ENCODE peak calls at places on chromosomes 3 and 15, in seven cellular contexts. B is upper lobe of right lung, H is tibial artery, C is adrenal gland, D is right atrium auricular region, A is ovary, R is tibial nerve. Z is an unnamed sample.

GRCh38 chr3:103813955-103814354 is 1379.1 kb downstream of the ZPLD1 start:
- DNase-seq in B (no peak), A (no peak), D (no peak), C (no peak), R (no peak), H (no peak), Z (no peak)

GRCh38 chr3:57164606-57165573 is at the start of gene IL17RD:
- DNase-seq in R (peak; percentile 70), H (peak; percentile 70), C (peak; percentile 75), A (peak; percentile 88), B (peak; percentile 89), D (no peak), Z (peak; percentile 89)

GRCh38 chr15:22866066-22866465 is 27.6 kb downstream of the NIPA2 start:
- DNase-seq in R (no peak), H (no peak), C (no peak), B (no peak), D (no peak), A (no peak), Z (no peak)

GRCh38 chr3:185756477-185756876 is 68.4 kb downstream of the IGF2BP2 start:
- DNase-seq in D (no peak), H (no peak), B (no peak), A (no peak), C (no peak), R (no peak), Z (no peak)

GRCh38 chr3:186024210-186024609 is 84.7 kb downstream of the ETV5 start:
- DNase-seq in H (peak; percentile 57), R (no peak), D (peak; percentile 63), C (peak; percentile 13), B (no peak), A (peak; percentile 20), Z (peak; percentile 63)

GRCh38 chr15:30001592-30001991 is 81.2 kb upstream of the GOLGA8J start:
- DNase-seq in B (no peak), D (no peak), H (no peak), R (peak; percentile 32), A (no peak), C (no peak), Z (no peak)

GRCh38 chr3:8301977-8302589 is 199.5 kb upstream of the LMCD1 start:
- DNase-seq in D (no peak), A (no peak), H (no peak), C (no peak), R (no peak), B (no peak), Z (no peak)

GRCh38 chr3:183253961-183254815 is 1.1 kb downstream of the B3GNT5 start:
- DNase-seq in C (peak; percentile 45), D (no peak), H (no peak), A (peak; percentile 70), B (peak; percentile 83), R (no peak), Z (peak; percentile 76)

GRCh38 chr3:149336925-149337324 is 3.5 kb upstream of the TM4SF18 start:
- DNase-seq in A (no peak), R (no peak), C (no peak), D (no peak), H (no peak), B (no peak), Z (no peak)

GRCh38 chr15:99414755-99415731 is 150.7 kb upstream of the MEF2A start:
- DNase-seq in H (no peak), D (peak; percentile 47), C (no peak), A (peak; percentile 12), R (no peak), B (peak; percentile 63), Z (no peak)

GRCh38 chr3:189789432-189789831 is 158.2 kb downstream of the TP63 start:
- DNase-seq in A (no peak), D (no peak), R (no peak), H (no peak), C (no peak), B (no peak), Z (no peak)

GRCh38 chr3:49702672-49703071 is 13.3 kb downstream of the RNF123 start:
- DNase-seq in D (no peak), C (no peak), H (no peak), R (no peak), A (no peak), B (no peak), Z (no peak)

GRCh38 chr3:184586871-184587270 is 25.3 kb downstream of the EPHB3 start:
- DNase-seq in B (no peak), C (no peak), R (no peak), D (no peak), A (no peak), H (no peak), Z (peak; percentile 40)

GRCh38 chr15:64845183-64845611 is 3.5 kb downstream of the PLEKHO2 start:
- DNase-seq in H (peak; percentile 67), R (no peak), B (no peak), C (no peak), D (no peak), A (peak; percentile 56), Z (no peak)

GRCh38 chr3:40877651-40878463 is 321.4 kb upstream of the CTNNB1 start:
- DNase-seq in A (peak; percentile 68), D (peak; percentile 82), H (peak; percentile 74), B (peak; percentile 72), R (peak; percentile 44), C (peak; percentile 85), Z (peak; percentile 65)

GRCh38 chr3:100606894-100607512 is 2.4 kb upstream of the ADGRG7 start:
- DNase-seq in B (no peak), A (no peak), H (no peak), C (no peak), D (no peak), R (no peak), Z (no peak)

GRCh38 chr15:97126556-97127233 is 796.2 kb downstream of the NR2F2 start:
- DNase-seq in B (no peak), R (no peak), H (no peak), D (no peak), C (no peak), A (no peak), Z (no peak)

GRCh38 chr3:52299815-52300611 is 12.4 kb downstream of the GLYCTK start:
- DNase-seq in C (peak; percentile 94), B (peak; percentile 79), R (no peak), A (peak; percentile 76), H (no peak), D (no peak), Z (no peak)

GRCh38 chr3:77816470-77816869 is 776.6 kb downstream of the ROBO2 start:
- DNase-seq in C (no peak), R (no peak), D (no peak), H (no peak), B (no peak), A (no peak), Z (no peak)

GRCh38 chr15:39828374-39828931 is 45.8 kb upstream of the FSIP1 start:
- DNase-seq in H (no peak), C (peak; percentile 14), R (peak; percentile 14), D (no peak), A (peak; percentile 25), B (no peak), Z (no peak)

GRCh38 chr3:108595304-108595703 is 5.8 kb downstream of the DZIP3 start:
- DNase-seq in A (no peak), C (no peak), R (no peak), B (no peak), D (no peak), H (no peak), Z (no peak)

GRCh38 chr3:108589998-108590323 is 439 bp downstream of the DZIP3 start:
- DNase-seq in C (no peak), A (no peak), D (no peak), R (no peak), H (no peak), B (no peak), Z (no peak)

GRCh38 chr3:108588616-108589015 is 622 bp downstream of the CIP2A start:
- DNase-seq in C (no peak), D (no peak), R (no peak), H (no peak), B (no peak), A (no peak), Z (no peak)

GRCh38 chr3:108590443-108590842 is 921 bp downstream of the DZIP3 start:
- DNase-seq in C (no peak), H (no peak), R (no peak), A (no peak), D (no peak), B (no peak), Z (no peak)

DNA sequence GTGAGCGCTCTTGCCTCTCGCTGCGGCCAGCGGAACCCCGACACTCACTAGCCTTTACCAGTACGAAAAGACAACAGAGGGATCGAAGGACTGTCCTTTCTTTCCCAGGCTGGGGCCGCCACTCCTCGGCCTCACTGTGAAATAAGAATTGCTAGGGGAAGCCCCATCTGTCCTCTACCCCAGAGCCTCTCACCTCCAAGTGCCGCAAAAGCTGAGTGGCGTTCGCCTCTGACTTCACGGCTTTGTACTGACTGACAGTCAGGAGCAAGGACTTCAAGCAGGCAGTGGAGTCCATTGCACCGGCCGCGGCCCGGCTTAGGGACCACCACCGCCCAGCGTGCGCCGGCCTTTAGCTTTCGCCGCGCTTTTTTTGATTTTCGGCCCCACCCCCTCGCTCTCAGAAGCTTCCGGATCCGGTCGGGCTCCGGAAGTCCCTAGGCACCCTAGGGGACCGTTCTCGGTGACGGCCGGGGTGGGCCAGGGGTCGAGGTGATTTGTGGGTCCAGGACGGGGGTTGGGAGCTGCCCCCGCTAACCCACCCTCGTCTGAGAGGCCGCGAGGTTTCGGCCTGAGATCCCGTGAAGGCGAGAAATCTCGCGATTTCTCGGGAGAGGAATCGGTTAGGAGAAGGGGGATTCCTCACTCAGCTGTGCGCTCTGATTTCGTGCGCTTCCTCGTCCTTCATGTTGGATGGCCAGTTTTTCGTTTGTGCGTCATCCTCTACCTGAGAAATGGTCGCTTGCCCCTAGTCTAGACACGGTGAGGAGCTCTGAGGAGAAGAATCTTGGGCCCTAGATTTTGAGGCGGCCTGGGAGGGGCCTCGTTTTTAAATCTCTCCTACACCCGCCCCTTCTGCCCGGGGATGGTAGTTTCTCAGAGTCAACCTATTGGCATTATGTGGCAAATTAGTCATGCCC is at the start of the genes CIP2A and DZIP3:
- DNase-seq in D (peak; percentile 74), R (peak; percentile 29), A (peak; percentile 90), C (peak; percentile 87), B (peak; percentile 92), H (peak; percentile 78), Z (peak; percentile 94)
- TF ChIP-seq CTCF in D (no peak), R (no peak), A (no peak), C (no peak), B (peak; percentile 16), H (no peak), Z (no peak)

GRCh38 chr15:31341501-31342195 is 15.0 kb downstream of the KLF13 start:
- DNase-seq in H (no peak), R (no peak), D (no peak), B (peak; percentile 48), C (no peak), A (no peak), Z (no peak)
- H3K4me1 ChIP-seq in H (no peaks in the 10 kb centered on the region), R (peaks cover 5% of the 10 kb centered on the region), D (peaks cover 100% of the 10 kb centered on the region), B (peaks cover 100% of the 10 kb centered on the region), C (peaks cover 90% of the 10 kb centered on the region), A (peaks cover 29% of the 10 kb centered on the region), Z (peaks cover 87% of the 10 kb centered on the region)

DNA sequence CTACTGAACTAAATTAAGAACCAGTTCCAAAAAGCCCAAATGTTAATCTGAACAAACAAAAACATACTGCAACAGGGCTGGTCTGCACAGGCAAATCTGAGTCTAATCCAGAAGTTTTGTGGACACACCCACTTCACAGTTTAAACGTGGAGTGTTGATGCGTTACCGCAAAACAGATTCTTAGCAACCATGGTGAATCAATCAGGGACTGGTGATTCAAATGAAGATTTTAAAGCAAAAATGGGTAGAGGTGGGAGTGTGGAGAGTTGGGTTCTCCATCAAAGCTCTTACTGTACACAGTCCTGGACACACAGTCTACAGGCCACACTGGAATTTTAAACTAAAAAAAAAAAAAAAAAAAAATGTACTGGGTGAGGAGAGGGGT is 5.2 kb downstream of the ANXA2 start:
- DNase-seq in R (no peak), C (no peak), B (no peak), A (no peak), D (no peak), H (no peak), Z (no peak)
- H3K4me3 ChIP-seq in R (no peak overlapping the region), C (no peak overlapping the region), B (no peak overlapping the region), A (no peak overlapping the region), D (no peak overlapping the region), H (no peak overlapping the region), Z (peak overlapping the region; percentile 80)

GRCh38 chr15:62706361-62706760 is 336.2 kb upstream of the TPM1 start:
- DNase-seq in B (no peak), R (no peak), A (no peak), H (no peak), D (no peak), C (no peak), Z (no peak)
- TF ChIP-seq CTCF in B (no peak), R (no peak), A (no peak), H (peak; percentile 13), D (no peak), C (no peak), Z (no peak)

Z was measured in psoas muscle.